ENCODE peak calls at places on chromosome 12, in six cellular contexts. One of them, this sample, is unnamed.

GRCh38 chr12:39145175-39145999 is 240.0 kb upstream of the CPNE8 start:
- DNase-seq in H9: peak; percentile 83
- DNase-seq in fibroblast of lung: no peak
- DNase-seq in pancreas: peak; percentile 19
- DNase-seq in CD4-positive, CD25-positive, alpha-beta regulatory T cell: no peak
- DNase-seq in IMR-90: no peak
- DNase-seq in this sample: no peak

GRCh38 chr12:63362801-63363200 is 211.8 kb upstream of the AVPR1A start:
- DNase-seq in fibroblast of lung: peak; percentile 5
- DNase-seq in CD4-positive, CD25-positive, alpha-beta regulatory T cell: no peak
- DNase-seq in pancreas: no peak
- DNase-seq in H9: no peak
- DNase-seq in IMR-90: no peak
- DNase-seq in this sample: no peak

GRCh38 chr12:20142295-20142694 is 226.0 kb upstream of the PDE3A start:
- DNase-seq in fibroblast of lung: peak; percentile 29
- DNase-seq in H9: no peak
- DNase-seq in CD4-positive, CD25-positive, alpha-beta regulatory T cell: no peak
- DNase-seq in IMR-90: no peak
- DNase-seq in pancreas: no peak
- DNase-seq in this sample: no peak

GRCh38 chr12:40253936-40254335 is 29.1 kb downstream of the LRRK2 start:
- DNase-seq in fibroblast of lung: peak; percentile 62
- DNase-seq in CD4-positive, CD25-positive, alpha-beta regulatory T cell: no peak
- DNase-seq in H9: no peak
- DNase-seq in IMR-90: peak; percentile 58
- DNase-seq in pancreas: no peak
- DNase-seq in this sample: no peak

GRCh38 chr12:117189725-117190209 is 503 bp downstream of the FBXO21 start:
- DNase-seq in fibroblast of lung: peak; percentile 40
- DNase-seq in pancreas: peak; percentile 43
- DNase-seq in H9: no peak
- DNase-seq in IMR-90: peak; percentile 45
- DNase-seq in CD4-positive, CD25-positive, alpha-beta regulatory T cell: no peak
- DNase-seq in this sample: peak; percentile 15

GRCh38 chr12:46101121-46101869 is 110.9 kb upstream of the SCAF11 start:
- DNase-seq in CD4-positive, CD25-positive, alpha-beta regulatory T cell: no peak
- DNase-seq in fibroblast of lung: no peak
- DNase-seq in IMR-90: no peak
- DNase-seq in pancreas: no peak
- DNase-seq in H9: no peak
- DNase-seq in this sample: no peak

GRCh38 chr12:27273114-27273513 is 29.0 kb downstream of the STK38L start:
- DNase-seq in CD4-positive, CD25-positive, alpha-beta regulatory T cell: no peak
- DNase-seq in H9: no peak
- DNase-seq in pancreas: no peak
- DNase-seq in IMR-90: no peak
- DNase-seq in fibroblast of lung: no peak
- DNase-seq in this sample: no peak

GRCh38 chr12:98821849-98822248 is 176.8 kb downstream of the APAF1 start:
- DNase-seq in pancreas: no peak
- DNase-seq in fibroblast of lung: no peak
- DNase-seq in H9: no peak
- DNase-seq in CD4-positive, CD25-positive, alpha-beta regulatory T cell: no peak
- DNase-seq in IMR-90: no peak
- DNase-seq in this sample: no peak

GRCh38 chr12:11927311-11927935 is 143.3 kb upstream of the BCL2L14 start:
- DNase-seq in CD4-positive, CD25-positive, alpha-beta regulatory T cell: no peak
- DNase-seq in pancreas: no peak
- DNase-seq in IMR-90: peak; percentile 28
- DNase-seq in H9: no peak
- DNase-seq in fibroblast of lung: peak; percentile 49
- DNase-seq in this sample: no peak

GRCh38 chr12:24562761-24563392 is 386.0 kb downstream of the BCAT1 start:
- DNase-seq in IMR-90: peak; percentile 54
- DNase-seq in fibroblast of lung: peak; percentile 67
- DNase-seq in pancreas: no peak
- DNase-seq in CD4-positive, CD25-positive, alpha-beta regulatory T cell: no peak
- DNase-seq in H9: peak; percentile 66
- DNase-seq in this sample: no peak

GRCh38 chr12:39329015-39329414 is 113.9 kb downstream of the KIF21A start:
- DNase-seq in H9: no peak
- DNase-seq in IMR-90: no peak
- DNase-seq in fibroblast of lung: no peak
- DNase-seq in pancreas: no peak
- DNase-seq in CD4-positive, CD25-positive, alpha-beta regulatory T cell: no peak
- DNase-seq in this sample: no peak

GRCh38 chr12:57632898-57633825 is at the start of gene B4GALNT1:
- DNase-seq in IMR-90: peak; percentile 45
- DNase-seq in fibroblast of lung: peak; percentile 43
- DNase-seq in pancreas: peak; percentile 64
- DNase-seq in CD4-positive, CD25-positive, alpha-beta regulatory T cell: peak; percentile 36
- DNase-seq in H9: peak; percentile 83
- DNase-seq in this sample: peak; percentile 53

DNA sequence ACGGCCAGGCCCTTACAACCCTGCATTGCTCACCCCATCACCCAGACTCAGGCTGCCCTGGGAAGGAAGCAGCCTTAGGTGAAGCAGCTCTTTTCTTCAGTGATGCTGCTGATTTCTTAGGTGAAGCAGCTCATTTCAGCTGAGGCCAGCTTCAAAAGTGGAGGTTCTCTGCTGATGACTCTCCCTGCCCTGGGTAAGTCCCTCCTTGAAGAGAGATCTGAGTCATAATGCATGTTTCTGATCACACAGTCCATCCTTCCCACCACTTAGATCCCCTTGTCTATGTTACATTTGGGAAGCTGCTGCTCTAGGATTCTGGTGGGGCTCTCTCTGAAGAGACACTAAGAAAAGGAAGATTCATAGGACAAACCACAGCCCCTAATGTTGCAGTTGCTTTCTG is 17.2 kb upstream of the ZNF140 start:
- DNase-seq in IMR-90: no peak
- DNase-seq in pancreas: no peak
- DNase-seq in CD4-positive, CD25-positive, alpha-beta regulatory T cell: no peak
- DNase-seq in H9: no peak
- DNase-seq in fibroblast of lung: no peak
- DNase-seq in this sample: no peak
- H3K9me3 ChIP-seq in IMR-90: peaks cover 82% of the 10 kb centered on the region
- H3K9me3 ChIP-seq in pancreas: peaks cover 46% of the 10 kb centered on the region
- H3K9me3 ChIP-seq in CD4-positive, CD25-positive, alpha-beta regulatory T cell: peaks cover 92% of the 10 kb centered on the region
- H3K9me3 ChIP-seq in H9: peaks cover 92% of the 10 kb centered on the region
- H3K9me3 ChIP-seq in fibroblast of lung: peaks cover 8% of the 10 kb centered on the region
- H3K9me3 ChIP-seq in this sample: peaks cover 60% of the 10 kb centered on the region

GRCh38 chr12:34605510-34605887 is 583.2 kb downstream of the ALG10 start:
- DNase-seq in fibroblast of lung: no peak
- DNase-seq in H9: no peak
- DNase-seq in pancreas: no peak
- DNase-seq in CD4-positive, CD25-positive, alpha-beta regulatory T cell: no peak
- DNase-seq in IMR-90: no peak
- DNase-seq in this sample: no peak

GRCh38 chr12:34602213-34602940 is 580.1 kb downstream of the ALG10 start:
- DNase-seq in IMR-90: no peak
- DNase-seq in CD4-positive, CD25-positive, alpha-beta regulatory T cell: no peak
- DNase-seq in H9: no peak
- DNase-seq in fibroblast of lung: no peak
- DNase-seq in pancreas: no peak
- DNase-seq in this sample: peak; percentile 2

GRCh38 chr12:34604631-34605509 is 582.6 kb downstream of the ALG10 start:
- DNase-seq in H9: peak; percentile 21
- DNase-seq in fibroblast of lung: no peak
- DNase-seq in IMR-90: no peak
- DNase-seq in CD4-positive, CD25-positive, alpha-beta regulatory T cell: no peak
- DNase-seq in pancreas: no peak
- DNase-seq in this sample: no peak

GRCh38 chr12:34603382-34604035 is 581.2 kb downstream of the ALG10 start:
- DNase-seq in IMR-90: no peak
- DNase-seq in CD4-positive, CD25-positive, alpha-beta regulatory T cell: no peak
- DNase-seq in pancreas: no peak
- DNase-seq in H9: no peak
- DNase-seq in fibroblast of lung: no peak
- DNase-seq in this sample: peak; percentile 1

GRCh38 chr12:34604227-34604626 is 581.9 kb downstream of the ALG10 start:
- DNase-seq in H9: no peak
- DNase-seq in pancreas: no peak
- DNase-seq in CD4-positive, CD25-positive, alpha-beta regulatory T cell: no peak
- DNase-seq in fibroblast of lung: no peak
- DNase-seq in IMR-90: no peak
- DNase-seq in this sample: no peak
- H3K9me3 ChIP-seq in H9: peaks cover 86% of the 10 kb centered on the region
- H3K9me3 ChIP-seq in pancreas: no peaks in the 10 kb centered on the region
- H3K9me3 ChIP-seq in CD4-positive, CD25-positive, alpha-beta regulatory T cell: no peaks in the 10 kb centered on the region
- H3K9me3 ChIP-seq in fibroblast of lung: no peaks in the 10 kb centered on the region
- H3K9me3 ChIP-seq in IMR-90: peaks cover 62% of the 10 kb centered on the region
- H3K9me3 ChIP-seq in this sample: peaks cover 5% of the 10 kb centered on the region

GRCh38 chr12:114407034-114407420 is 1.1 kb upstream of the TBX5 start:
- DNase-seq in H9: no peak
- DNase-seq in pancreas: no peak
- DNase-seq in CD4-positive, CD25-positive, alpha-beta regulatory T cell: no peak
- DNase-seq in fibroblast of lung: peak; percentile 62
- DNase-seq in IMR-90: peak; percentile 36
- DNase-seq in this sample: no peak

GRCh38 chr12:114407566-114408411 is 1.8 kb upstream of the TBX5 start:
- DNase-seq in H9: peak; percentile 69
- DNase-seq in IMR-90: peak; percentile 88
- DNase-seq in pancreas: no peak
- DNase-seq in fibroblast of lung: peak; percentile 87
- DNase-seq in CD4-positive, CD25-positive, alpha-beta regulatory T cell: no peak
- DNase-seq in this sample: no peak

GRCh38 chr12:114408881-114409795 is 3.2 kb upstream of the TBX5 start:
- DNase-seq in IMR-90: peak; percentile 79
- DNase-seq in pancreas: peak; percentile 12
- DNase-seq in H9: peak; percentile 71
- DNase-seq in fibroblast of lung: peak; percentile 87
- DNase-seq in CD4-positive, CD25-positive, alpha-beta regulatory T cell: no peak
- DNase-seq in this sample: no peak

GRCh38 chr12:114409796-114410520 is 4.0 kb upstream of the TBX5 start:
- DNase-seq in H9: peak; percentile 22
- DNase-seq in pancreas: no peak
- DNase-seq in CD4-positive, CD25-positive, alpha-beta regulatory T cell: no peak
- DNase-seq in fibroblast of lung: peak; percentile 70
- DNase-seq in IMR-90: peak; percentile 46
- DNase-seq in this sample: no peak

GRCh38 chr12:114408415-114408814 is 2.5 kb upstream of the TBX5 start:
- DNase-seq in H9: no peak
- DNase-seq in IMR-90: no peak
- DNase-seq in fibroblast of lung: no peak
- DNase-seq in pancreas: no peak
- DNase-seq in CD4-positive, CD25-positive, alpha-beta regulatory T cell: no peak
- DNase-seq in this sample: no peak
- H3K9me3 ChIP-seq in H9: no peaks in the 10 kb centered on the region
- H3K9me3 ChIP-seq in IMR-90: no peaks in the 10 kb centered on the region
- H3K9me3 ChIP-seq in fibroblast of lung: no peaks in the 10 kb centered on the region
- H3K9me3 ChIP-seq in pancreas: no peaks in the 10 kb centered on the region
- H3K9me3 ChIP-seq in CD4-positive, CD25-positive, alpha-beta regulatory T cell: no peaks in the 10 kb centered on the region
- H3K9me3 ChIP-seq in this sample: no peaks in the 10 kb centered on the region

GRCh38 chr12:17302001-17302400 is 696.0 kb upstream of the LMO3 start:
- DNase-seq in CD4-positive, CD25-positive, alpha-beta regulatory T cell: no peak
- DNase-seq in fibroblast of lung: no peak
- DNase-seq in pancreas: no peak
- DNase-seq in H9: no peak
- DNase-seq in IMR-90: no peak
- DNase-seq in this sample: no peak

GRCh38 chr12:17301544-17301943 is 695.6 kb upstream of the LMO3 start:
- DNase-seq in IMR-90: no peak
- DNase-seq in H9: no peak
- DNase-seq in pancreas: no peak
- DNase-seq in CD4-positive, CD25-positive, alpha-beta regulatory T cell: no peak
- DNase-seq in fibroblast of lung: no peak
- DNase-seq in this sample: no peak

DNA sequence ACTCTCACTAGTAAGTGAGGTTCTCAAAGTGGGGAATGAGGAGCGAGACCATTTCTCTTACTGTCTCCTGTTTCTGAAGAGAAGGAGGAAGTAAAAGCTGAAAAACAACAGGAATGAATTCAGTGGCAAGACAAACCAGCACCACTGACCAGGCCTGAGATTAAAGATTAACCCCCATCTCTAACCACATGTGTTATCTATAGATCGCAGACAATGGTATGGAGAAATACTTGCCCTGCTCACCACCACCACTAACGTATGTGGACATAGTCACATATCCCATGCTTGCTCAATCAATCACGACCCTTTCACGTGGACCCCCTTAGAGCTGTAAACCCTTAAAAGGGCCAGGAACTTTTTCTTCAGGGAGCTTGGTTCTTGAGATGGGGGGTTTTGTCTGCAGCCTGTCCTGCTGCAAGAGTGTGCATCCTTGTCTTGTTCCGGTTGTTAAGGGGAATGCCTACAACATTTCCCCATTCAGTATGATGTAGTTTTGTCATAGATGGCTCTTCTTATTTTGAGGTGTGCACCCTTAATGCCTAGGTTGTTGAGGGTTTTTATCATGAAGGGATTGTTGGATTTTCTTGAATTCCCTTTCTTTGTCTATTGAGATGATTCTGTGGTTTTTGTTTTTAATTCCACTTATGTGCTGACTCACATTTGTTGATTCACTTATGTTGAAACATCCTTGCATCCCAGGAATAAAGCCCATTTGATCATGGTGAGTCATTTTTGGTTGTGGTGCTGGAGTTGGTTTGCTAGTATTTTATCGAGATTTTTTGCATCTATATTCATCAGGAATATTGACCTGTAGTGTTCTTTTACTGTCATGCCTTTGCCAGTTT is 698.8 kb upstream of the LMO3 start:
- DNase-seq in H9: no peak
- DNase-seq in fibroblast of lung: no peak
- DNase-seq in CD4-positive, CD25-positive, alpha-beta regulatory T cell: no peak
- DNase-seq in IMR-90: no peak
- DNase-seq in pancreas: no peak
- DNase-seq in this sample: no peak
- H3K9me3 ChIP-seq in H9: no peaks in the 10 kb centered on the region
- H3K9me3 ChIP-seq in fibroblast of lung: no peaks in the 10 kb centered on the region
- H3K9me3 ChIP-seq in CD4-positive, CD25-positive, alpha-beta regulatory T cell: peaks cover 2% of the 10 kb centered on the region
- H3K9me3 ChIP-seq in IMR-90: peaks cover 23% of the 10 kb centered on the region
- H3K9me3 ChIP-seq in pancreas: no peaks in the 10 kb centered on the region
- H3K9me3 ChIP-seq in this sample: peaks cover 2% of the 10 kb centered on the region

DNA sequence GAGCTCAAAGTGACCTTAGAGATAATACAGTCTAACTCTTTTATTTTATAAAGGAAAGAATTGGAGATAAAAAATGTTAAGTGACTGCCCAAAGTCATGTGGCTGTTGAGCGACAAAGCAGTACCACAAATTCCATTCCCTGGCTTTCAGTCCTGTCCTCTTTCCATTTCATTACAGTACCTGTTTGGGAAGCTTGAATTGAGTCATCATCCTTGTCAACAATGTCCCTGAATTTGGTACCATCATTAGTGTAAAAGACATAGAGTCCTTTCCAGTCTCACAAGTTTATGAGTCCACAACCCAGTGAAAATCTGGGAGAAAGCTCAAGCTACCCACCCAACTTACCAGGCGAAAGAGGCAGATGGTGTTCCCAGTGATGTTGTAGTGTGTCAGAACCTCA is 3.8 kb downstream of the ERP27 start:
- DNase-seq in IMR-90: no peak
- DNase-seq in fibroblast of lung: no peak
- DNase-seq in CD4-positive, CD25-positive, alpha-beta regulatory T cell: no peak
- DNase-seq in H9: no peak
- DNase-seq in pancreas: no peak
- DNase-seq in this sample: no peak
- H3K9me3 ChIP-seq in IMR-90: no peaks in the 10 kb centered on the region
- H3K9me3 ChIP-seq in fibroblast of lung: no peaks in the 10 kb centered on the region
- H3K9me3 ChIP-seq in CD4-positive, CD25-positive, alpha-beta regulatory T cell: no peaks in the 10 kb centered on the region
- H3K9me3 ChIP-seq in H9: no peaks in the 10 kb centered on the region
- H3K9me3 ChIP-seq in pancreas: no peaks in the 10 kb centered on the region
- H3K9me3 ChIP-seq in this sample: no peaks in the 10 kb centered on the region

GRCh38 chr12:93865751-93866150 is 188.6 kb downstream of the CRADD start:
- DNase-seq in CD4-positive, CD25-positive, alpha-beta regulatory T cell: no peak
- DNase-seq in H9: no peak
- DNase-seq in pancreas: no peak
- DNase-seq in fibroblast of lung: no peak
- DNase-seq in IMR-90: no peak
- DNase-seq in this sample: no peak
- H3K9me3 ChIP-seq in CD4-positive, CD25-positive, alpha-beta regulatory T cell: peaks cover 46% of the 10 kb centered on the region
- H3K9me3 ChIP-seq in H9: no peaks in the 10 kb centered on the region
- H3K9me3 ChIP-seq in pancreas: no peaks in the 10 kb centered on the region
- H3K9me3 ChIP-seq in fibroblast of lung: no peaks in the 10 kb centered on the region
- H3K9me3 ChIP-seq in IMR-90: peaks cover 13% of the 10 kb centered on the region
- H3K9me3 ChIP-seq in this sample: peaks cover 12% of the 10 kb centered on the region